ENCODE peak calls at places on chromosomes 3 and 15, in nine cellular contexts. G is nephron progenitor cell, R is PC-3, K is heart right ventricle, V is A549, U is colonic mucosa, C is A673, X is cardiac fibroblast, F is mucosa of descending colon. W is an unnamed sample.

GRCh38 chr15:98085003-98085639 is 124.6 kb downstream of the ARRDC4 start:
- DNase-seq in V (peak), U (peak), K (peak), C (peak), F (no peak), R (peak), X (peak), G (peak), W (peak)

GRCh38 chr3:127675651-127676391 is 3.1 kb downstream of the ABTB1 start:
- DNase-seq in C (no peak), F (peak), G (no peak), U (no peak), X (no peak), V (no peak), K (no peak), R (no peak), W (no peak)

GRCh38 chr3:48466386-48467109 is 20.0 kb downstream of the ATRIP start:
- DNase-seq in G (no peak), K (peak), C (no peak), U (no peak), X (no peak), F (peak), V (no peak), R (no peak), W (no peak)

GRCh38 chr15:70152070-70152480 is 54.4 kb upstream of the TLE3 start:
- DNase-seq in V (no peak), G (no peak), U (no peak), F (no peak), K (no peak), C (no peak), R (no peak), X (peak), W (no peak)

GRCh38 chr3:186605561-186606545 is 7.0 kb upstream of the AHSG start:
- DNase-seq in X (no peak), K (no peak), U (no peak), C (no peak), F (no peak), V (no peak), G (no peak), R (peak), W (no peak)

GRCh38 chr3:160464321-160464720 is 14.7 kb upstream of the TRIM59 start:
- DNase-seq in U (no peak), V (no peak), K (no peak), F (no peak), R (no peak), X (no peak), C (no peak), G (no peak), W (no peak)

GRCh38 chr15:97652700-97653167 is 307.8 kb upstream of the ARRDC4 start:
- DNase-seq in C (peak), K (peak), X (no peak), F (peak), V (no peak), U (no peak), R (no peak), G (peak), W (no peak)

GRCh38 chr3:186909078-186909853 is 21.1 kb upstream of the ST6GAL1 start:
- DNase-seq in V (no peak), R (no peak), U (peak), X (no peak), G (no peak), C (no peak), F (peak), K (no peak), W (no peak)

GRCh38 chr3:114154321-114154821 is 24.5 kb downstream of the DRD3 start:
- DNase-seq in U (no peak), C (no peak), X (no peak), F (no peak), G (no peak), V (no peak), K (no peak), R (no peak), W (no peak)

GRCh38 chr3:197350446-197350845 is 52.0 kb upstream of the DLG1 start:
- DNase-seq in K (no peak), F (no peak), C (no peak), R (no peak), V (no peak), X (no peak), G (no peak), U (no peak), W (no peak)

GRCh38 chr15:48617619-48618018 is 27.9 kb downstream of the FBN1 start:
- DNase-seq in K (peak), X (peak), V (no peak), F (no peak), C (no peak), R (no peak), U (peak), G (no peak), W (peak)

GRCh38 chr3:42461762-42462161 is 40.7 kb upstream of the VIPR1 start:
- DNase-seq in U (no peak), V (no peak), R (no peak), F (no peak), G (no peak), X (no peak), C (no peak), K (no peak), W (no peak)

GRCh38 chr3:24494616-24495333 is at the start of gene THRB:
- DNase-seq in X (peak), K (peak), R (peak), V (peak), C (peak), F (peak), G (peak), U (peak), W (no peak)

GRCh38 chr3:107650788-107651187 is 128.0 kb downstream of the BBX start:
- DNase-seq in X (no peak), K (no peak), R (no peak), U (no peak), G (no peak), C (no peak), F (no peak), V (no peak), W (no peak)

GRCh38 chr3:107651782-107652181 is 129.0 kb downstream of the BBX start:
- DNase-seq in F (no peak), R (no peak), V (no peak), K (no peak), C (no peak), X (no peak), U (no peak), G (no peak), W (no peak)

GRCh38 chr3:107657971-107658370 is 135.2 kb downstream of the BBX start:
- DNase-seq in K (no peak), R (peak), F (no peak), U (no peak), V (no peak), X (peak), G (no peak), C (no peak), W (no peak)

GRCh38 chr3:107654218-107654617 is 131.5 kb downstream of the BBX start:
- DNase-seq in F (no peak), R (no peak), G (no peak), X (no peak), K (no peak), C (no peak), V (no peak), U (no peak), W (no peak)
- TF ChIP-seq CTCF in F (no peak), R (no peak), G (no peak), X (no peak), K (no peak), C (no peak), V (no peak), U (no peak), W (no peak)

GRCh38 chr3:64224826-64225606 is at the start of gene PRICKLE2:
- DNase-seq in C (peak), U (peak), X (peak), R (no peak), F (peak), V (peak), K (peak), G (peak), W (peak)
- TF ChIP-seq CTCF in C (no peak), U (no peak), X (peak), R (no peak), F (no peak), V (peak), K (peak), G (no peak), W (peak)

DNA sequence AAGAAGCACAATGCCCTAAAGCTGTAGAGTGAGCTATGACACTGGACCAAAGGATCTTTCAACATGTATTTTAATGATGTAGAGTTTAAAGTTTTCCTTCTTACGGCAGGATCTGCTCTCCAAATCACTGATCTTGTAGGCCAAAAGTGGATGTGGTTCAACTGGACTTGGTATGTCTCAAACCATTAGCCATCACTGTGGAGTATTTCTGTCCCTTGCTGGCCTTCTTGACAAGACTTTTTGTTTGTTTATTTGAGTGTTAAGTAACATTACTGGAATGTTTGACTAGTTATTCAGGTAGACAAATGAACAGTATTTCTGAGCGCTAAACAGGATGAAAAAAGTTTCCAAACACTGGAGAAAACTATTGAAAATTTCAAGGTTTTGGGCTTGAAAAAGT is 472.7 kb upstream of the CFAP20DC start:
- DNase-seq in G (no peak), R (peak), U (no peak), C (no peak), X (no peak), V (no peak), F (no peak), K (no peak), W (no peak)
- TF ChIP-seq CTCF in G (no peak), R (no peak), U (no peak), C (no peak), X (no peak), V (no peak), F (no peak), K (no peak), W (no peak)

DNA sequence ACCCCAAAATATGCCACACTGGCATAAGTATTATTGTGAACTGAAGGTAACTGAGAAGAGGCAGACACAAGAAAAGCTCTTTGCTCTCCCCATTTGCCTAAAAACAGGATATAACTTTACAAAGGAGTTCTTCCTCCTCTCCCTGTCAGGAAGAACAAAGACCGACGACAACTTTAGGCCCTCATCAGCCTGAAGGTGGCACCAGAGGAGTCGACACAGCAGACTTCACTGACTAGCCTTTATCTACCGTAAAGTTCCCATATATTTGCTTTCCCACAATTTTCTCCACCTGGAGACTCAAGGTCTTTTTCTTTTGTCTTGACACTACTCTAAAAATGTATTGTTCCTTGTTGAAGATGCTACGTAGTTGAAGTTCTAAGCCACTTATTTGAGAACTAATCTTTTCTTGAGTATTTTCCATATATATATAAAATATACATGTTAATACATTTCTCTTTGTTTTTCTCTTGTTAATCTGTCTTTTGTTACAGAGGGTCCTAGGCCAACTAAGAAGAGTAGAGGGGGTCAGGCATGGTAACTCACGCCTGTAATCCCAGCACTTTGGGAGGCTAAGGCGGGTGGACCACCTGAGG is 16.2 kb upstream of the XIRP1 start:
- DNase-seq in U (peak), V (peak), R (peak), K (peak), C (peak), F (peak), X (peak), G (peak), W (peak)
- TF ChIP-seq CTCF in U (peak), V (peak), R (peak), K (peak), C (peak), F (peak), X (peak), G (peak), W (peak)

GRCh38 chr3:153442799-153443487 is 280.9 kb downstream of the RAP2B start:
- DNase-seq in F (no peak), V (no peak), C (no peak), R (no peak), K (no peak), G (no peak), U (no peak), X (no peak), W (no peak)

GRCh38 chr3:153442386-153442785 is 280.4 kb downstream of the RAP2B start:
- DNase-seq in C (peak), K (no peak), X (peak), V (no peak), G (no peak), R (no peak), U (no peak), F (no peak), W (no peak)

GRCh38 chr3:153438275-153438674 is 276.2 kb downstream of the RAP2B start:
- DNase-seq in F (no peak), R (no peak), C (no peak), U (no peak), G (no peak), K (no peak), X (no peak), V (no peak), W (no peak)

GRCh38 chr3:153440311-153440710 is 278.3 kb downstream of the RAP2B start:
- DNase-seq in C (no peak), G (no peak), R (no peak), X (no peak), F (no peak), K (no peak), U (no peak), V (no peak), W (no peak)

DNA sequence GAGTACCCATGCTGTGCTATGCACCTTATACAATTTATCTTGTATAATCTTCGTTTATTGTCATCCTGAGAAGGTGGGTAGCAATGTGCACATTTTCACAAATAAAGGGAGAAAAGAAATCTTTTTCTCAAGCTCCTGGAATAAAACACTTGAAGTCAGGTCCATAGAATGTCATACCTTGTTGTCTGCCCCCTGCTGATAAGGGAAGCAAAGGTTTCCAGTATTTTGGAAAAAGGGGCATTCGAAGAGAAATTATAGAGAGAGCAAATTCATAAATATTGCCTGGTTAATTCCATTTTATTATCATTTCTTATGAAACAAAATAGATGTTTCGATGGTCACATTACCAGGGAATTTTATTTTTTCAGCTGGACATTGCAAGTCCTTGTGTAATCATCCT is 277.8 kb downstream of the RAP2B start:
- DNase-seq in K (no peak), X (no peak), C (no peak), R (peak), G (no peak), F (no peak), U (no peak), V (no peak), W (no peak)
- TF ChIP-seq CTCF in K (no peak), X (no peak), C (no peak), R (peak), G (no peak), F (no peak), U (no peak), V (no peak), W (peak)

GRCh38 chr3:155978324-155978723 is 107.9 kb downstream of the GMPS start:
- DNase-seq in K (no peak), R (peak), F (no peak), V (no peak), G (no peak), C (no peak), U (no peak), X (no peak), W (no peak)
- TF ChIP-seq CTCF in K (peak), R (peak), F (no peak), V (peak), G (peak), C (peak), U (no peak), X (peak), W (peak)

GRCh38 chr3:103862415-103862814 is 1427.6 kb downstream of the ZPLD1 start:
- DNase-seq in R (no peak), F (no peak), G (no peak), X (no peak), U (no peak), V (no peak), K (no peak), C (no peak), W (no peak)
- TF ChIP-seq CTCF in R (no peak), F (no peak), G (no peak), X (no peak), U (no peak), V (no peak), K (no peak), C (no peak), W (no peak)

W was measured in AG09319.